ENCODE peak calls at places on chromosomes 3 and 15, in six cellular contexts. Q, S, H, V, P and F are unnamed samples.

GRCh38 chr15:75530169-75530568 is 48.9 kb downstream of the PTPN9 start:
- DNase-seq in Q (no peak), S (no peak), H (no peak), V (no peak), P (no peak), F (no peak)

GRCh38 chr3:23800731-23801130 is 5.0 kb upstream of the UBE2E1 start:
- DNase-seq in Q (no peak), S (no peak), H (peak), V (no peak), P (no peak), F (no peak)

GRCh38 chr15:43370310-43370974 is 401 bp downstream of the ZSCAN29 start:
- DNase-seq in Q (peak), S (no peak), H (peak), V (no peak), P (peak), F (peak)

GRCh38 chr3:129052675-129053074 is 7.9 kb upstream of the GP9 start:
- DNase-seq in Q (no peak), S (no peak), H (peak), V (peak), P (no peak), F (no peak)

GRCh38 chr3:55244247-55244646 is 242.9 kb downstream of the WNT5A start:
- DNase-seq in Q (no peak), S (no peak), H (no peak), V (no peak), P (no peak), F (no peak)

GRCh38 chr15:35713733-35714132 is 167.8 kb upstream of the DPH6 start:
- DNase-seq in Q (no peak), S (no peak), H (peak), V (no peak), P (no peak), F (no peak)

GRCh38 chr3:38348903-38349302 is 2.3 kb downstream of the XYLB start:
- DNase-seq in Q (no peak), S (no peak), H (peak), V (no peak), P (no peak), F (no peak)

GRCh38 chr3:58658508-58658907 is 8.1 kb downstream of the FAM3D start:
- DNase-seq in Q (no peak), S (no peak), H (no peak), V (no peak), P (no peak), F (no peak)

GRCh38 chr3:11678735-11679134 is 35.0 kb upstream of the VGLL4 start:
- DNase-seq in Q (no peak), S (no peak), H (no peak), V (no peak), P (no peak), F (no peak)

GRCh38 chr3:54858386-54858785 is 69.5 kb downstream of the LRTM1 start:
- DNase-seq in Q (no peak), S (no peak), H (no peak), V (no peak), P (no peak), F (no peak)

GRCh38 chr3:71585126-71585525 is 1.6 kb upstream of the FOXP1 start:
- DNase-seq in Q (no peak), S (no peak), H (no peak), V (no peak), P (peak), F (no peak)

GRCh38 chr15:40471105-40471777 is 457 bp downstream of the CHST14 start:
- DNase-seq in Q (no peak), S (peak), H (peak), V (peak), P (no peak), F (no peak)

GRCh38 chr3:156633335-156633734 is 41.1 kb upstream of the TIPARP start:
- DNase-seq in Q (no peak), S (no peak), H (peak), V (peak), P (no peak), F (no peak)

GRCh38 chr3:71859128-71859519 is 74.2 kb upstream of the PROK2 start:
- DNase-seq in Q (no peak), S (peak), H (peak), V (no peak), P (peak), F (no peak)

GRCh38 chr3:170909129-170909903 is 879 bp upstream of the EIF5A2 start:
- DNase-seq in Q (no peak), S (peak), H (peak), V (peak), P (peak), F (no peak)

GRCh38 chr15:63553388-63553791 is 43.8 kb upstream of the FBXL22 start:
- DNase-seq in Q (no peak), S (no peak), H (peak), V (peak), P (no peak), F (no peak)

GRCh38 chr3:148955544-148956346 is 35.6 kb upstream of the GYG1 start:
- DNase-seq in Q (peak), S (peak), H (peak), V (peak), P (peak), F (peak)

GRCh38 chr3:115359507-115359906 is 212.4 kb upstream of the ZBTB20 start:
- DNase-seq in Q (no peak), S (no peak), H (peak), V (no peak), P (no peak), F (no peak)

GRCh38 chr15:71702496-71702895 is 107.9 kb upstream of the NR2E3 start:
- DNase-seq in Q (no peak), S (no peak), H (no peak), V (no peak), P (no peak), F (no peak)

GRCh38 chr3:178562143-178562868 is 26.1 kb downstream of the KCNMB2 start:
- DNase-seq in Q (no peak), S (no peak), H (peak), V (no peak), P (no peak), F (no peak)

GRCh38 chr15:40310001-40310959 is 2.5 kb upstream of the PLCB2 start:
- DNase-seq in Q (peak), S (peak), H (peak), V (no peak), P (peak), F (peak)

GRCh38 chr15:51931638-51932037 is 39.9 kb downstream of the LEO1 start:
- DNase-seq in Q (no peak), S (no peak), H (no peak), V (no peak), P (no peak), F (no peak)

GRCh38 chr15:98954411-98954810 is 53.2 kb downstream of the PGPEP1L start:
- DNase-seq in Q (no peak), S (no peak), H (peak), V (peak), P (no peak), F (no peak)

GRCh38 chr3:168071535-168071934 is 24.2 kb downstream of the GOLIM4 start:
- DNase-seq in Q (no peak), S (no peak), H (peak), V (no peak), P (no peak), F (no peak)

GRCh38 chr3:15934389-15935195 is 136.8 kb upstream of the ANKRD28 start:
- DNase-seq in Q (no peak), S (no peak), H (no peak), V (no peak), P (no peak), F (no peak)

GRCh38 chr3:52495777-52496602 is 852 bp downstream of the STAB1 start:
- DNase-seq in Q (no peak), S (no peak), H (peak), V (no peak), P (no peak), F (no peak)

GRCh38 chr3:182793663-182794454 is 555 bp downstream of the ATP11B start:
- DNase-seq in Q (no peak), S (peak), H (peak), V (peak), P (peak), F (no peak)

GRCh38 chr15:35932541-35932940 is 386.6 kb upstream of the DPH6 start:
- DNase-seq in Q (no peak), S (no peak), H (no peak), V (no peak), P (no peak), F (peak)

GRCh38 chr15:66390670-66391069 is 4.0 kb downstream of the MAP2K1 start:
- DNase-seq in Q (no peak), S (peak), H (peak), V (no peak), P (no peak), F (no peak)

GRCh38 chr15:47720555-47720954 is 3.2 kb downstream of the SEMA6D start:
- DNase-seq in Q (no peak), S (no peak), H (no peak), V (no peak), P (no peak), F (no peak)

GRCh38 chr15:80669599-80670273 is 25.4 kb upstream of the ABHD17C start:
- DNase-seq in Q (no peak), S (no peak), H (no peak), V (no peak), P (no peak), F (no peak)

GRCh38 chr3:148146947-148147346 is 550.8 kb upstream of the AGTR1 start:
- DNase-seq in Q (no peak), S (no peak), H (peak), V (no peak), P (no peak), F (no peak)

GRCh38 chr3:62676686-62677271 is 198.4 kb downstream of the CADPS start:
- DNase-seq in Q (no peak), S (no peak), H (no peak), V (no peak), P (no peak), F (no peak)

GRCh38 chr3:61884794-61885193 is 323.4 kb downstream of the PTPRG start:
- DNase-seq in Q (no peak), S (no peak), H (no peak), V (no peak), P (no peak), F (no peak)

GRCh38 chr3:168094580-168094876 is 1.2 kb downstream of the GOLIM4 start:
- DNase-seq in Q (no peak), S (no peak), H (peak), V (no peak), P (no peak), F (no peak)

GRCh38 chr3:134562055-134562454 is 76.2 kb downstream of the CEP63 start:
- DNase-seq in Q (no peak), S (no peak), H (no peak), V (no peak), P (no peak), F (no peak)

GRCh38 chr15:90956551-90957104 is 1.9 kb downstream of the RCCD1 start:
- DNase-seq in Q (peak), S (peak), H (peak), V (peak), P (no peak), F (peak)

GRCh38 chr3:157127831-157128767 is 31.8 kb downstream of the CCNL1 start:
- DNase-seq in Q (no peak), S (peak), H (peak), V (peak), P (no peak), F (no peak)